ENCODE peak calls at places on chromosomes 13 and 19, in eight cellular contexts. One of them, this sample, is unnamed.

GRCh38 chr19:18895828-18896341 is at the start of gene CERS1:
- DNase-seq in A172: no peak
- DNase-seq in cardiac fibroblast: no peak
- DNase-seq in adrenal gland: no peak
- DNase-seq in GM23248: peak; percentile 54
- DNase-seq in H54: no peak
- DNase-seq in stimulated activated CD8-positive, alpha-beta memory T cell treated with anti-CD3 and anti-CD28 coated beads, Interleukin-15, amount 100 ng/mL, for 1 hour: no peak
- DNase-seq in activated CD8-positive, alpha-beta memory T cell treated with anti-CD3 and anti-CD28 coated beads for 48 hours: no peak
- DNase-seq in this sample: no peak

GRCh38 chr13:60721063-60721462 is 324.0 kb downstream of the TDRD3 start:
- DNase-seq in A172: no peak
- DNase-seq in cardiac fibroblast: no peak
- DNase-seq in adrenal gland: no peak
- DNase-seq in GM23248: no peak
- DNase-seq in H54: no peak
- DNase-seq in stimulated activated CD8-positive, alpha-beta memory T cell treated with anti-CD3 and anti-CD28 coated beads, Interleukin-15, amount 100 ng/mL, for 1 hour: no peak
- DNase-seq in activated CD8-positive, alpha-beta memory T cell treated with anti-CD3 and anti-CD28 coated beads for 48 hours: no peak
- DNase-seq in this sample: no peak

GRCh38 chr19:37907735-37908066 is 693 bp downstream of the SIPA1L3 start:
- DNase-seq in A172: no peak
- DNase-seq in cardiac fibroblast: no peak
- DNase-seq in adrenal gland: no peak
- DNase-seq in GM23248: no peak
- DNase-seq in H54: no peak
- DNase-seq in stimulated activated CD8-positive, alpha-beta memory T cell treated with anti-CD3 and anti-CD28 coated beads, Interleukin-15, amount 100 ng/mL, for 1 hour: no peak
- DNase-seq in activated CD8-positive, alpha-beta memory T cell treated with anti-CD3 and anti-CD28 coated beads for 48 hours: no peak
- DNase-seq in this sample: no peak

GRCh38 chr19:18940791-18941627 is at the start of gene HOMER3:
- DNase-seq in A172: peak; percentile 24
- DNase-seq in cardiac fibroblast: peak; percentile 67
- DNase-seq in adrenal gland: peak; percentile 86
- DNase-seq in GM23248: peak; percentile 85
- DNase-seq in H54: no peak
- DNase-seq in stimulated activated CD8-positive, alpha-beta memory T cell treated with anti-CD3 and anti-CD28 coated beads, Interleukin-15, amount 100 ng/mL, for 1 hour: peak; percentile 64
- DNase-seq in activated CD8-positive, alpha-beta memory T cell treated with anti-CD3 and anti-CD28 coated beads for 48 hours: peak; percentile 63
- DNase-seq in this sample: no peak

GRCh38 chr13:86572115-86572514 is 772.9 kb upstream of the SLITRK6 start:
- DNase-seq in A172: peak; percentile 66
- DNase-seq in cardiac fibroblast: peak; percentile 13
- DNase-seq in adrenal gland: no peak
- DNase-seq in GM23248: peak; percentile 37
- DNase-seq in H54: peak; percentile 13
- DNase-seq in stimulated activated CD8-positive, alpha-beta memory T cell treated with anti-CD3 and anti-CD28 coated beads, Interleukin-15, amount 100 ng/mL, for 1 hour: no peak
- DNase-seq in activated CD8-positive, alpha-beta memory T cell treated with anti-CD3 and anti-CD28 coated beads for 48 hours: no peak
- DNase-seq in this sample: peak; percentile 92

GRCh38 chr13:99895428-99895998 is 76.1 kb downstream of the ZIC5 start:
- DNase-seq in A172: no peak
- DNase-seq in cardiac fibroblast: no peak
- DNase-seq in adrenal gland: no peak
- DNase-seq in GM23248: peak; percentile 9
- DNase-seq in H54: no peak
- DNase-seq in stimulated activated CD8-positive, alpha-beta memory T cell treated with anti-CD3 and anti-CD28 coated beads, Interleukin-15, amount 100 ng/mL, for 1 hour: no peak
- DNase-seq in activated CD8-positive, alpha-beta memory T cell treated with anti-CD3 and anti-CD28 coated beads for 48 hours: no peak
- DNase-seq in this sample: no peak

GRCh38 chr19:39832341-39833083 is 1.4 kb downstream of the DYRK1B start:
- DNase-seq in A172: no peak
- DNase-seq in cardiac fibroblast: no peak
- DNase-seq in adrenal gland: no peak
- DNase-seq in GM23248: peak; percentile 33
- DNase-seq in H54: no peak
- DNase-seq in stimulated activated CD8-positive, alpha-beta memory T cell treated with anti-CD3 and anti-CD28 coated beads, Interleukin-15, amount 100 ng/mL, for 1 hour: no peak
- DNase-seq in activated CD8-positive, alpha-beta memory T cell treated with anti-CD3 and anti-CD28 coated beads for 48 hours: no peak
- DNase-seq in this sample: no peak

GRCh38 chr13:27637289-27637626 is 15.6 kb downstream of the POLR1D start:
- DNase-seq in A172: no peak
- DNase-seq in cardiac fibroblast: no peak
- DNase-seq in adrenal gland: no peak
- DNase-seq in GM23248: no peak
- DNase-seq in H54: no peak
- DNase-seq in stimulated activated CD8-positive, alpha-beta memory T cell treated with anti-CD3 and anti-CD28 coated beads, Interleukin-15, amount 100 ng/mL, for 1 hour: no peak
- DNase-seq in activated CD8-positive, alpha-beta memory T cell treated with anti-CD3 and anti-CD28 coated beads for 48 hours: no peak
- DNase-seq in this sample: no peak

GRCh38 chr13:71677114-71677513 is 189.9 kb downstream of the DACH1 start:
- DNase-seq in A172: no peak
- DNase-seq in cardiac fibroblast: no peak
- DNase-seq in adrenal gland: no peak
- DNase-seq in GM23248: no peak
- DNase-seq in H54: no peak
- DNase-seq in stimulated activated CD8-positive, alpha-beta memory T cell treated with anti-CD3 and anti-CD28 coated beads, Interleukin-15, amount 100 ng/mL, for 1 hour: no peak
- DNase-seq in activated CD8-positive, alpha-beta memory T cell treated with anti-CD3 and anti-CD28 coated beads for 48 hours: no peak
- DNase-seq in this sample: no peak

GRCh38 chr19:18098891-18099622 is 1.5 kb downstream of the MAST3 start:
- DNase-seq in A172: no peak
- DNase-seq in cardiac fibroblast: no peak
- DNase-seq in adrenal gland: peak; percentile 27
- DNase-seq in GM23248: peak; percentile 31
- DNase-seq in H54: no peak
- DNase-seq in stimulated activated CD8-positive, alpha-beta memory T cell treated with anti-CD3 and anti-CD28 coated beads, Interleukin-15, amount 100 ng/mL, for 1 hour: no peak
- DNase-seq in activated CD8-positive, alpha-beta memory T cell treated with anti-CD3 and anti-CD28 coated beads for 48 hours: no peak
- DNase-seq in this sample: no peak

GRCh38 chr19:4589579-4590410 is 30.3 kb upstream of the SEMA6B start:
- DNase-seq in A172: no peak
- DNase-seq in cardiac fibroblast: no peak
- DNase-seq in adrenal gland: no peak
- DNase-seq in GM23248: no peak
- DNase-seq in H54: no peak
- DNase-seq in stimulated activated CD8-positive, alpha-beta memory T cell treated with anti-CD3 and anti-CD28 coated beads, Interleukin-15, amount 100 ng/mL, for 1 hour: no peak
- DNase-seq in activated CD8-positive, alpha-beta memory T cell treated with anti-CD3 and anti-CD28 coated beads for 48 hours: no peak
- DNase-seq in this sample: no peak

GRCh38 chr19:33402421-33403220 is 29.1 kb downstream of the CEBPG start:
- DNase-seq in A172: no peak
- DNase-seq in cardiac fibroblast: no peak
- DNase-seq in adrenal gland: no peak
- DNase-seq in GM23248: no peak
- DNase-seq in H54: no peak
- DNase-seq in stimulated activated CD8-positive, alpha-beta memory T cell treated with anti-CD3 and anti-CD28 coated beads, Interleukin-15, amount 100 ng/mL, for 1 hour: no peak
- DNase-seq in activated CD8-positive, alpha-beta memory T cell treated with anti-CD3 and anti-CD28 coated beads for 48 hours: no peak
- DNase-seq in this sample: no peak

GRCh38 chr19:35759697-35760096 is 1.7 kb downstream of the PROSER3 start:
- DNase-seq in A172: no peak
- DNase-seq in cardiac fibroblast: no peak
- DNase-seq in adrenal gland: peak; percentile 18
- DNase-seq in GM23248: no peak
- DNase-seq in H54: no peak
- DNase-seq in stimulated activated CD8-positive, alpha-beta memory T cell treated with anti-CD3 and anti-CD28 coated beads, Interleukin-15, amount 100 ng/mL, for 1 hour: no peak
- DNase-seq in activated CD8-positive, alpha-beta memory T cell treated with anti-CD3 and anti-CD28 coated beads for 48 hours: no peak
- DNase-seq in this sample: no peak

GRCh38 chr19:17497149-17497798 is 14.2 kb upstream of the PGLS start:
- DNase-seq in A172: no peak
- DNase-seq in cardiac fibroblast: no peak
- DNase-seq in adrenal gland: no peak
- DNase-seq in GM23248: no peak
- DNase-seq in H54: no peak
- DNase-seq in stimulated activated CD8-positive, alpha-beta memory T cell treated with anti-CD3 and anti-CD28 coated beads, Interleukin-15, amount 100 ng/mL, for 1 hour: no peak
- DNase-seq in activated CD8-positive, alpha-beta memory T cell treated with anti-CD3 and anti-CD28 coated beads for 48 hours: no peak
- DNase-seq in this sample: no peak

GRCh38 chr13:32824671-32825070 is 191.6 kb upstream of the KL start:
- DNase-seq in A172: peak; percentile 93
- DNase-seq in cardiac fibroblast: peak; percentile 83
- DNase-seq in adrenal gland: no peak
- DNase-seq in GM23248: peak; percentile 88
- DNase-seq in H54: peak; percentile 34
- DNase-seq in stimulated activated CD8-positive, alpha-beta memory T cell treated with anti-CD3 and anti-CD28 coated beads, Interleukin-15, amount 100 ng/mL, for 1 hour: no peak
- DNase-seq in activated CD8-positive, alpha-beta memory T cell treated with anti-CD3 and anti-CD28 coated beads for 48 hours: no peak
- DNase-seq in this sample: peak; percentile 97

GRCh38 chr13:48851707-48852106 is 124.0 kb upstream of the FNDC3A start:
- DNase-seq in A172: no peak
- DNase-seq in cardiac fibroblast: no peak
- DNase-seq in adrenal gland: no peak
- DNase-seq in GM23248: no peak
- DNase-seq in H54: no peak
- DNase-seq in stimulated activated CD8-positive, alpha-beta memory T cell treated with anti-CD3 and anti-CD28 coated beads, Interleukin-15, amount 100 ng/mL, for 1 hour: no peak
- DNase-seq in activated CD8-positive, alpha-beta memory T cell treated with anti-CD3 and anti-CD28 coated beads for 48 hours: no peak
- DNase-seq in this sample: no peak

This sample was measured in HT1080.